ENCODE peak calls at places on chromosomes 1 and 21, in eight cellular contexts. K, C, H, P, O, T, Z and I are unnamed samples.

GRCh38 chr1:112729909-112730308 is 14.8 kb upstream of the PPM1J start:
- DNase-seq in O (no peak), C (no peak), P (no peak), K (no peak), T (no peak), Z (no peak), H (no peak), I (no peak)

GRCh38 chr1:179002552-179003345 is 22.9 kb upstream of the FAM20B start:
- DNase-seq in O (no peak), P (peak; percentile 79), K (peak; percentile 96), C (peak; percentile 65), T (peak; percentile 93), H (peak; percentile 68), Z (peak; percentile 90), I (peak; percentile 85)

GRCh38 chr1:204283711-204284651 is 70.2 kb upstream of the GOLT1A start:
- DNase-seq in Z (no peak), O (no peak), K (no peak), P (peak; percentile 52), H (no peak), T (peak; percentile 45), C (no peak), I (no peak)

GRCh38 chr1:46448109-46448911 is 41.3 kb upstream of the DMBX1 start:
- DNase-seq in H (no peak), C (no peak), T (peak; percentile 60), P (peak; percentile 77), O (no peak), Z (no peak), K (peak; percentile 95), I (peak; percentile 17)

GRCh38 chr1:50368179-50369007 is 54.9 kb downstream of the DMRTA2 start:
- DNase-seq in O (peak; percentile 21), Z (peak; percentile 25), T (peak; percentile 63), C (peak; percentile 26), K (peak; percentile 86), H (peak; percentile 23), P (peak; percentile 80), I (peak; percentile 63)

GRCh38 chr1:228275435-228276342 is 67.8 kb downstream of the OBSCN start:
- DNase-seq in O (peak; percentile 34), P (peak; percentile 57), K (peak; percentile 97), H (peak; percentile 89), C (peak; percentile 69), Z (peak; percentile 81), T (peak; percentile 96), I (peak; percentile 93)

GRCh38 chr1:183477986-183478781 is 5.9 kb downstream of the SMG7 start:
- DNase-seq in P (no peak), K (no peak), C (peak; percentile 67), T (no peak), H (no peak), O (no peak), Z (peak; percentile 80), I (no peak)

GRCh38 chr1:110430366-110430765 is 20.6 kb upstream of the PROK1 start:
- DNase-seq in H (no peak), T (no peak), O (no peak), C (no peak), Z (peak; percentile 19), K (no peak), P (no peak), I (no peak)

GRCh38 chr1:243575070-243575469 is 275.0 kb downstream of the AKT3 start:
- DNase-seq in P (no peak), O (no peak), C (no peak), Z (no peak), H (no peak), K (no peak), T (no peak), I (no peak)

GRCh38 chr1:234610061-234610581 is at the start of gene IRF2BP2:
- DNase-seq in H (peak; percentile 80), O (peak; percentile 63), K (peak; percentile 73), T (peak; percentile 92), C (peak; percentile 89), P (peak; percentile 93), Z (peak; percentile 89), I (peak; percentile 95)

GRCh38 chr1:202805886-202806511 is 2.2 kb downstream of the KDM5B start:
- DNase-seq in Z (no peak), K (no peak), H (peak; percentile 33), P (no peak), T (no peak), O (no peak), C (no peak), I (no peak)

GRCh38 chr1:232655041-232655745 is 25.3 kb upstream of the SIPA1L2 start:
- DNase-seq in O (no peak), Z (no peak), H (peak; percentile 81), C (peak; percentile 96), K (no peak), P (no peak), T (no peak), I (peak; percentile 28)

GRCh38 chr1:226664413-226665101 is 74.5 kb downstream of the ITPKB start:
- DNase-seq in O (no peak), C (no peak), Z (no peak), P (no peak), T (no peak), H (peak; percentile 87), K (no peak), I (peak; percentile 45)

DNA sequence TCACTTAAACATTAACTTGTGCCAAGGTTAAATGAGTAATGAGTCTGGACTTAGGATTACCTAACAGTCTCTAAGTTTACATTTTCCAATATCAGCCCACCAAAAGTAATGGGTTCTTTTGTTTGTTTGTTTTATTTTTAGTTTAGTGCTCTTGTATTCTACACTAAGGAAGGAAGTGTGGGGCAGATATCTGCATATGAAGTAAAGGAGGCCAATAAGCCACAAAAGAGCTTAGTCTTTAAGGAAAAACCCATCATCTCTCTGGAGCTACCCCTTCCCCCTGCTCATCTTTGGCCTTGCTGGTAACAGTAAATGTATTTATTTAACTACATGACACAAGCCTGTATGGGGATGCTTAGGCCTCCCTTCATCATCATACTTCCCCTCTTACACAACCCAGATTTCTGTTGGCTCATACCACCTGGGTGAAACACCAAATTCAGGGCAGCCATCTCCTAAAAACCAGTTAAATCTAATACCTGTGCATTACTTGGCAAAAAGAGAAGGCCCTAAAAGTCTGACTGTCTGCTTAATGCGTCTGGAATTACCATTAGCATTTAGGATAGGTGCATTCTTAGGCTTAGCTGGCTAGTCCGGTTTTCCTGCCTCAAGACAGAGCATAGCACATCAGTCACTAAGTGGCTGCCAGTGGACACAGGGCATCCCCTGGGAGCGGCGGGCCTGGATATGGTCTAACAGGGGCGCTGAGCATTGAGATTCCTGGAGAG is 96.8 kb upstream of the ADGRL2 start:
- DNase-seq in O (no peak), T (peak; percentile 53), P (no peak), H (peak; percentile 85), K (no peak), C (no peak), Z (no peak), I (no peak)
- H3K4me3 ChIP-seq in O (no peak overlapping the region), T (no peak overlapping the region), P (no peak overlapping the region), H (peak overlapping the region; percentile 50), K (no peak overlapping the region), C (no peak overlapping the region), Z (no peak overlapping the region), I (no peak overlapping the region)

DNA sequence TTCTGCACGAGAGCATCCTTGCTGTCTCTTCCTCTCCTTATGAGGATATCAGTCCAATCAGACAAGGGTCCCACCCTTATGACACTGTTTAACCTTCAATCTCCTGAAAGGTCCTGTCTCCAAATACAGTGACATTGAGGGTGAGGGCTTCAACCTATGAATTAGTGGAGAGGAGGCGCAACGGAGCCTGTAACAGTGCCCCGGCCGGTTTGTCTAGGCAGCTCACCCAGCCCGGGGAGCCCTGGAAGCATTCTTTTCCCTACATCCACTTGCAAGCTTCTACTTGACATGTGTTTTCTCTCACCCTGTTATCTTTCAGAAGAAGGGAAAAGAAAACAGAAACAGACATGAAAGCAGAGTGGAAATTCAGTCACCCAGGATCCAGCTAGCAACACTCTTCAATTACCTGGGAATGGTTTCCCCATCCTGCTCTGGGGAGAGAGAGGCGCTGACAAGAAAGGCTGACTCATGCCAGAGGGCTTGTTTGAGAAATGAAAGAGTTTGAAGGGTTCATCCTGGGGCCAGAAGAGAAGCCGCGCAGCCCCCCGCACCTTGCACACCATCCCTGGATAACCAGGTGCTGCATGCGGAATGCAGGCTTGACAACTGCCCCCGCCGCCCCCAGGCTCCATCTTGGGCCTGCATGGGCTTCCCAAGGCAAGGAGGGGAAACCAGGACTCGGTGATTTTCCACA is 394.9 kb downstream of the NPHP4 start:
- DNase-seq in P (peak; percentile 32), Z (no peak), C (no peak), K (no peak), T (no peak), O (no peak), H (no peak), I (peak; percentile 70)
- TF ChIP-seq CTCF in P (no peak), Z (no peak), C (no peak), K (no peak), T (no peak), O (no peak), H (no peak), I (no peak)

GRCh38 chr21:38992737-38993136 is 187.0 kb downstream of the ETS2 start:
- DNase-seq in T (no peak), O (no peak), P (no peak), C (no peak), K (no peak), Z (no peak), H (no peak), I (no peak)

GRCh38 chr21:38995755-38996154 is 187.5 kb downstream of the PSMG1 start:
- DNase-seq in O (no peak), K (no peak), C (no peak), P (no peak), Z (no peak), H (no peak), T (no peak), I (no peak)

GRCh38 chr21:38995071-38995669 is 188.1 kb downstream of the PSMG1 start:
- DNase-seq in H (no peak), K (no peak), T (no peak), O (no peak), C (no peak), Z (no peak), P (no peak), I (no peak)

GRCh38 chr21:38994014-38994413 is 188.3 kb downstream of the ETS2 start:
- DNase-seq in P (no peak), O (no peak), C (no peak), Z (no peak), K (no peak), H (no peak), T (no peak), I (no peak)

DNA sequence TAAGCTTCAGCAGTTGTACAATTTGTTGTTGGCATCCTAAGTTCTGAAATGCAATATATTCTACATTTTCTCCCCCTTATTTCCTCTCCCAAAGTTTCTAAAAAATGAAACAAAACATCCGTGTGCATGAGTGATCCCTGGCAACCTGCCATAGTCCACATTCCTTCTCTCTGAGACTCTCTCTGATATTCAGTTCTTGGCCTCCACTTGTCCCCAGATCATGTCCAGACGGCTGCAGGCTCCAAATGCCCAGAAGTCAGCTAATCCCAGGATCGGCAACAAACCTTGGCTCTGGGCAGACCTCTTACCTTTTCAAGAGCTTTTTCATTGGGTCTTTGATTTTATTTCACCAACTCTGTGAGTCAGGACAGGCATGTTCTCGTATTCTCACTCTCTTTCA is 187.8 kb downstream of the ETS2 start:
- DNase-seq in T (no peak), O (peak; percentile 4), K (no peak), H (peak; percentile 94), Z (no peak), P (no peak), C (no peak), I (peak; percentile 71)
- TF ChIP-seq EZH2phosphoT487 in T (no peak), O (no peak), K (no peak), H (no peak), Z (no peak), P (no peak), C (no peak), I (no peak)

DNA sequence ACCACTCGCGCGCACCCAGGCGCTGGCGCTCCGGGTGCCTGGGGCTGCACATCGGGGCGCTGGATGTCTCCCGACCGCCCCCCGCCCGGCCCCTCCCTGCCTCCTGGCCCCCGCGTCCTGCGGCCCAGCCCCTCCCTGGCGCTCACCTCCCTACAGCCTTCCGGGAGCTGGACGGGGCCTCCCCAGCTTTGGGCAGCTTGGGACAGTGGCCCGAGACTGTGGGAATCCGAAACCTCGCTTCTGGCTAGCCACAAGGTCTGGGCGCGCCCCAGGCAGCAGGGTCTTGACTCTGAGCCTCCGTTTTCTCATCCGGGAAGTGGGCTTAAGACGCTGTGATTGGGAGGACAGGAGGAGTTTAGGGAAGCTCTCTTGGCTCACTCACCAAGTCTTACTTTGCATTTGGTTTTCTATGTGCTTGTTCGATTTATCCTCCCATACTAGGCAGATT is 713 bp upstream of the WNT4 start:
- DNase-seq in Z (no peak), K (peak; percentile 61), C (no peak), H (peak; percentile 13), T (peak; percentile 51), O (no peak), P (no peak), I (no peak)
- H3K4me3 ChIP-seq in Z (no peak overlapping the region), K (peak overlapping the region; percentile 59), C (peak overlapping the region; percentile 34), H (peak overlapping the region; percentile 66), T (peak overlapping the region; percentile 42), O (peak overlapping the region; percentile 35), P (peak overlapping the region; percentile 52), I (peak overlapping the region; percentile 36)